ENCODE peak calls at places on chromosomes 13 and 19, in seven cellular contexts. One of them, this sample, is unnamed.

GRCh38 chr19:19459707-19460251 is 54.3 kb downstream of the GATAD2A start:
- DNase-seq in A549: no peak
- DNase-seq in IMR-90: peak
- DNase-seq in K562: peak
- DNase-seq in GM12878: no peak
- DNase-seq in HepG2: no peak
- DNase-seq in HCT116: no peak
- DNase-seq in this sample: no peak

GRCh38 chr19:44718441-44719261 is 19.7 kb downstream of the CEACAM16 start:
- DNase-seq in A549: peak
- DNase-seq in HepG2: peak
- DNase-seq in K562: no peak
- DNase-seq in IMR-90: peak
- DNase-seq in HCT116: no peak
- DNase-seq in GM12878: no peak
- DNase-seq in this sample: peak

GRCh38 chr13:112759053-112759452 is 69.2 kb downstream of the ATP11A start:
- DNase-seq in HepG2: no peak
- DNase-seq in K562: no peak
- DNase-seq in HCT116: no peak
- DNase-seq in A549: no peak
- DNase-seq in IMR-90: no peak
- DNase-seq in GM12878: no peak
- DNase-seq in this sample: no peak

GRCh38 chr19:40433391-40434216 is 7.8 kb upstream of the SERTAD1 start:
- DNase-seq in IMR-90: peak
- DNase-seq in A549: peak
- DNase-seq in K562: peak
- DNase-seq in HCT116: no peak
- DNase-seq in HepG2: peak
- DNase-seq in GM12878: no peak
- DNase-seq in this sample: no peak

GRCh38 chr13:102587916-102588315 is 8.9 kb upstream of the TPP2 start:
- DNase-seq in A549: no peak
- DNase-seq in K562: no peak
- DNase-seq in GM12878: no peak
- DNase-seq in IMR-90: no peak
- DNase-seq in HCT116: no peak
- DNase-seq in HepG2: no peak
- DNase-seq in this sample: no peak

GRCh38 chr19:17473041-17473440 is 2.7 kb downstream of the SLC27A1 start:
- DNase-seq in HepG2: no peak
- DNase-seq in HCT116: peak
- DNase-seq in IMR-90: peak
- DNase-seq in A549: no peak
- DNase-seq in GM12878: no peak
- DNase-seq in K562: peak
- DNase-seq in this sample: no peak

GRCh38 chr19:39843919-39844793 is 2.0 kb downstream of the FBL start:
- DNase-seq in IMR-90: peak
- DNase-seq in K562: peak
- DNase-seq in A549: peak
- DNase-seq in GM12878: no peak
- DNase-seq in HepG2: peak
- DNase-seq in HCT116: no peak
- DNase-seq in this sample: no peak

GRCh38 chr19:13060233-13060963 is 42.3 kb downstream of the LYL1 start:
- DNase-seq in HCT116: no peak
- DNase-seq in GM12878: no peak
- DNase-seq in IMR-90: no peak
- DNase-seq in A549: no peak
- DNase-seq in K562: no peak
- DNase-seq in HepG2: peak
- DNase-seq in this sample: peak

GRCh38 chr13:45823583-45823982 is 28.0 kb downstream of the SIAH3 start:
- DNase-seq in GM12878: no peak
- DNase-seq in A549: no peak
- DNase-seq in K562: no peak
- DNase-seq in HCT116: no peak
- DNase-seq in HepG2: no peak
- DNase-seq in IMR-90: no peak
- DNase-seq in this sample: no peak

GRCh38 chr13:41388143-41388881 is 69.0 kb upstream of the RGCC start:
- DNase-seq in HepG2: no peak
- DNase-seq in K562: no peak
- DNase-seq in IMR-90: no peak
- DNase-seq in GM12878: no peak
- DNase-seq in A549: no peak
- DNase-seq in HCT116: no peak
- DNase-seq in this sample: no peak

GRCh38 chr13:47499358-47500150 is 501.5 kb downstream of the SUCLA2 start:
- DNase-seq in A549: no peak
- DNase-seq in GM12878: no peak
- DNase-seq in HepG2: no peak
- DNase-seq in IMR-90: peak
- DNase-seq in HCT116: no peak
- DNase-seq in K562: no peak
- DNase-seq in this sample: no peak

GRCh38 chr19:8451885-8452284 is 7.1 kb downstream of the HNRNPM start:
- DNase-seq in K562: no peak
- DNase-seq in IMR-90: peak
- DNase-seq in A549: peak
- DNase-seq in HepG2: peak
- DNase-seq in HCT116: no peak
- DNase-seq in GM12878: no peak
- DNase-seq in this sample: no peak

GRCh38 chr13:23377603-23378002 is 55.9 kb downstream of the SACS start:
- DNase-seq in K562: no peak
- DNase-seq in A549: no peak
- DNase-seq in HCT116: no peak
- DNase-seq in IMR-90: no peak
- DNase-seq in HepG2: no peak
- DNase-seq in GM12878: no peak
- DNase-seq in this sample: no peak

GRCh38 chr19:10852098-10852800 is 4.0 kb downstream of the C19orf38 start:
- DNase-seq in HepG2: peak
- DNase-seq in GM12878: no peak
- DNase-seq in IMR-90: peak
- DNase-seq in K562: no peak
- DNase-seq in A549: no peak
- DNase-seq in HCT116: no peak
- DNase-seq in this sample: no peak

GRCh38 chr19:31591258-31591657 is 242.0 kb upstream of the TSHZ3 start:
- DNase-seq in K562: no peak
- DNase-seq in A549: no peak
- DNase-seq in HCT116: no peak
- DNase-seq in IMR-90: no peak
- DNase-seq in GM12878: no peak
- DNase-seq in HepG2: no peak
- DNase-seq in this sample: no peak

GRCh38 chr13:101018720-101019119 is 344.1 kb upstream of the TMTC4 start:
- DNase-seq in GM12878: no peak
- DNase-seq in A549: no peak
- DNase-seq in HCT116: no peak
- DNase-seq in HepG2: no peak
- DNase-seq in K562: no peak
- DNase-seq in IMR-90: peak
- DNase-seq in this sample: no peak

GRCh38 chr13:98447130-98447529 is 129.8 kb downstream of the STK24 start:
- DNase-seq in A549: no peak
- DNase-seq in HepG2: no peak
- DNase-seq in GM12878: no peak
- DNase-seq in K562: no peak
- DNase-seq in IMR-90: no peak
- DNase-seq in HCT116: no peak
- DNase-seq in this sample: no peak

GRCh38 chr13:86741762-86742285 is 929.3 kb upstream of the SLITRK5 start:
- DNase-seq in HCT116: no peak
- DNase-seq in IMR-90: no peak
- DNase-seq in GM12878: no peak
- DNase-seq in K562: no peak
- DNase-seq in HepG2: no peak
- DNase-seq in A549: no peak
- DNase-seq in this sample: no peak

GRCh38 chr13:86731987-86732386 is 932.8 kb upstream of the SLITRK6 start:
- DNase-seq in K562: no peak
- DNase-seq in A549: no peak
- DNase-seq in GM12878: no peak
- DNase-seq in IMR-90: no peak
- DNase-seq in HCT116: no peak
- DNase-seq in HepG2: no peak
- DNase-seq in this sample: no peak

GRCh38 chr13:86737334-86737932 is 933.7 kb upstream of the SLITRK5 start:
- DNase-seq in IMR-90: no peak
- DNase-seq in K562: no peak
- DNase-seq in HCT116: no peak
- DNase-seq in HepG2: no peak
- DNase-seq in GM12878: no peak
- DNase-seq in A549: no peak
- DNase-seq in this sample: no peak
- TF ChIP-seq CEBPB in IMR-90: no peak
- TF ChIP-seq CEBPB in K562: no peak
- TF ChIP-seq CEBPB in HCT116: no peak
- TF ChIP-seq CEBPB in HepG2: no peak
- TF ChIP-seq CEBPB in GM12878: no peak
- TF ChIP-seq CEBPB in A549: no peak
- TF ChIP-seq CEBPB in this sample: no peak

DNA sequence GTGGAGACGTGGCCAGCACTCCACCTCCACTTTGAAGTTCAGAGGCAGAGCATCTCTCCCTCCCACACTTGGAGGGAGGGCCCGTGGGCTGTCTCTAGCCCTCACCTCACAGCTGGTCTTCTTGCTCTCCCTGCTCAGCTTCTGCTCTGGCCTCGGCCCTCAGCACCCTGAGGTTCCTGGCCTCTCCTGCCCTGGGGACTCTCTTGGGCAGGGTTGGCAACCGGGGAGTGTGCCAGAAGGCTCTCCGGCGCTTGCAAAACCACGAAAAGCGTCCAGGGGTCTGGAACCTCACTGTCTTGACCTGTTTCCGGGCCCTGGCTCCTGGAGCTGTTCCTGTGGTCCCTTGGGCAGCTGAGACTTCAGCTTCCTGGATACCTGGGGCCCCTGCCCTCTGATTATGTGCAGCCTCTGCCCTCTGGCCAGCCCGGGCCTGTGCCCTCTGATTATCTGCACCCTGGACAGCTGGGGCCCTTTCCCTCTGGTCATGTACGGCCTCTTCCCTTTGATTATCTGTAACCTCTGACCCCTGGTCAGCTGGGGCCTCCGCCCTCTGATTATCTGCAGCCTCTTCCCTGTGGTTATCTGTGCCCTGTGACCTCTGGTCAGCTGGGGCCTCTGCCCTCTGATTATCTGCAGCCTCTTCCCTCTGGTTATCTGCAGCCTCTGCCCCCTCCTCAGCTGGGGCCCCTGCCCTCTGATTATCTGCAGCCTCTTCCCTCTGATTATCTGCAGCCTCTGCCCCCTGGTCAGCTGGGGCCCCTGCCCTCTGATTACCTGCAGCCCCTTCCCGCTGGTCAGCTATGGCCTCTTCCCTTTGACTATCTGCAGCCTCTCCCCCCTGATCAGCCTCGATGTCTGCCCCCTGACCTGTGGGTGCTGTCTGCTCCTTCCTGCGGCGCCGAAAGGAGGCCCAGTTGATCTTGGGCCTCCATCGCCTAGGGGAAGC is 2.0 kb downstream of the CCDC8 start:
- DNase-seq in A549: no peak
- DNase-seq in HCT116: no peak
- DNase-seq in IMR-90: no peak
- DNase-seq in K562: peak
- DNase-seq in HepG2: no peak
- DNase-seq in GM12878: no peak
- DNase-seq in this sample: no peak
- TF ChIP-seq CEBPB in A549: no peak
- TF ChIP-seq CEBPB in HCT116: no peak
- TF ChIP-seq CEBPB in IMR-90: no peak
- TF ChIP-seq CEBPB in K562: no peak
- TF ChIP-seq CEBPB in HepG2: no peak
- TF ChIP-seq CEBPB in GM12878: no peak
- TF ChIP-seq CEBPB in this sample: no peak

GRCh38 chr13:78241278-78241919 is 322.8 kb upstream of the EDNRB start:
- DNase-seq in GM12878: no peak
- DNase-seq in IMR-90: peak
- DNase-seq in HepG2: peak
- DNase-seq in HCT116: no peak
- DNase-seq in A549: peak
- DNase-seq in K562: peak
- DNase-seq in this sample: peak

DNA sequence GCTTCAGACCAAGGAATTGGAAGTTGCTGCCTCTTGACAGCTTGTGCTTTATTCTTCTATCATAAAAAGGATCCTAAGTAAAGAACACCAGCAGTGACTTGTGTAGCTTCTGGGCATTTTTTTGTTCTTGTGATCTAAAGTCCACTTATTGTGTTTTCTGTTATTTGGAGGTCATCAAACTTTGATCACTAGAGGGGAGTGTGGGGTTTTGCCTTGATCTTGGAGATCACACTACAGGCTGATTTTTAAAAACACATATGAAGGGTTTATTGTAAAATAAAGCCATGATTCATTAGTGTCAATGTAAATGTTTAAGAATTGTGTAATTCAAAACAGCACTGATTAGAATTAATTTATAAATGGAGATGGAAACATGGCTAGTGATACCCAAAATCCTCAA is 328.7 kb upstream of the EDNRB start:
- DNase-seq in A549: no peak
- DNase-seq in HCT116: no peak
- DNase-seq in K562: no peak
- DNase-seq in GM12878: no peak
- DNase-seq in HepG2: no peak
- DNase-seq in IMR-90: no peak
- DNase-seq in this sample: no peak
- TF ChIP-seq CEBPB in A549: no peak
- TF ChIP-seq CEBPB in HCT116: no peak
- TF ChIP-seq CEBPB in K562: no peak
- TF ChIP-seq CEBPB in GM12878: no peak
- TF ChIP-seq CEBPB in HepG2: no peak
- TF ChIP-seq CEBPB in IMR-90: no peak
- TF ChIP-seq CEBPB in this sample: no peak

GRCh38 chr13:30000373-30000770 is 150.0 kb upstream of the UBL3 start:
- DNase-seq in K562: no peak
- DNase-seq in IMR-90: no peak
- DNase-seq in HepG2: no peak
- DNase-seq in A549: no peak
- DNase-seq in HCT116: no peak
- DNase-seq in GM12878: no peak
- DNase-seq in this sample: no peak

GRCh38 chr13:30006246-30006645 is 155.8 kb upstream of the UBL3 start:
- DNase-seq in K562: no peak
- DNase-seq in IMR-90: no peak
- DNase-seq in A549: no peak
- DNase-seq in GM12878: no peak
- DNase-seq in HepG2: no peak
- DNase-seq in HCT116: no peak
- DNase-seq in this sample: no peak

GRCh38 chr13:30002577-30002976 is 152.2 kb upstream of the UBL3 start:
- DNase-seq in GM12878: no peak
- DNase-seq in HepG2: no peak
- DNase-seq in K562: no peak
- DNase-seq in IMR-90: peak
- DNase-seq in A549: no peak
- DNase-seq in HCT116: no peak
- DNase-seq in this sample: no peak

GRCh38 chr13:29999492-30000372 is 149.3 kb upstream of the UBL3 start:
- DNase-seq in HCT116: no peak
- DNase-seq in A549: no peak
- DNase-seq in GM12878: no peak
- DNase-seq in IMR-90: no peak
- DNase-seq in HepG2: no peak
- DNase-seq in K562: no peak
- DNase-seq in this sample: no peak

GRCh38 chr13:30004204-30004603 is 153.8 kb upstream of the UBL3 start:
- DNase-seq in HepG2: no peak
- DNase-seq in HCT116: no peak
- DNase-seq in GM12878: no peak
- DNase-seq in IMR-90: peak
- DNase-seq in K562: no peak
- DNase-seq in A549: no peak
- DNase-seq in this sample: no peak
- TF ChIP-seq CEBPB in HepG2: no peak
- TF ChIP-seq CEBPB in HCT116: no peak
- TF ChIP-seq CEBPB in GM12878: no peak
- TF ChIP-seq CEBPB in IMR-90: peak
- TF ChIP-seq CEBPB in K562: no peak
- TF ChIP-seq CEBPB in A549: peak
- TF ChIP-seq CEBPB in this sample: no peak